ENCODE peak calls at places on chromosomes 5 and 9, in ten cellular contexts. I is body of pancreas; B is stomach; Y is GM23248; V is endothelial cell of umbilical vein; D is fibroblast of the aortic adventitia; R is astrocyte of the spinal cord; U is naive thymus-derived CD4-positive, alpha-beta T cell; L is Jurkat, Clone E6-1; Z is AG04449. T is an unnamed sample.

GRCh38 chr5:98460536-98460935 is 312.9 kb upstream of the RGMB start:
- DNase-seq in I (no peak), B (no peak), Y (peak), V (no peak), D (no peak), R (no peak), U (no peak), L (no peak), Z (no peak), T (no peak)

GRCh38 chr5:13045897-13046551 is 898.5 kb downstream of the DNAH5 start:
- DNase-seq in I (no peak), B (no peak), Y (no peak), V (no peak), D (no peak), R (no peak), U (no peak), L (no peak), Z (no peak), T (no peak)

GRCh38 chr9:128275198-128276007 is at the start of gene GOLGA2:
- DNase-seq in I (peak), B (no peak), Y (peak), V (peak), D (peak), R (peak), U (no peak), L (no peak), Z (no peak), T (no peak)

GRCh38 chr9:80158150-80158549 is 586.4 kb downstream of the TLE4 start:
- DNase-seq in I (no peak), B (no peak), Y (no peak), V (no peak), D (no peak), R (no peak), U (no peak), L (no peak), Z (no peak), T (no peak)

GRCh38 chr9:79924836-79925235 is 353.1 kb downstream of the TLE4 start:
- DNase-seq in I (no peak), B (no peak), Y (no peak), V (no peak), D (no peak), R (no peak), U (no peak), L (no peak), Z (no peak), T (no peak)

GRCh38 chr9:470041-470781 is 255.5 kb downstream of the DOCK8 start:
- DNase-seq in I (peak), B (peak), Y (peak), V (peak), D (peak), R (peak), U (peak), L (peak), Z (peak), T (no peak)

GRCh38 chr5:132138260-132138659 is 64.7 kb downstream of the CSF2 start:
- DNase-seq in I (no peak), B (no peak), Y (peak), V (no peak), D (peak), R (peak), U (no peak), L (no peak), Z (no peak), T (no peak)

GRCh38 chr5:107428303-107428761 is 242.4 kb downstream of the EFNA5 start:
- DNase-seq in I (no peak), B (no peak), Y (no peak), V (no peak), D (peak), R (no peak), U (no peak), L (no peak), Z (no peak), T (no peak)

GRCh38 chr5:180069589-180070247 is 1.8 kb downstream of the RNF130 start:
- DNase-seq in I (peak), B (peak), Y (no peak), V (no peak), D (no peak), R (peak), U (no peak), L (no peak), Z (no peak), T (no peak)

GRCh38 chr9:98134702-98135557 is 15.9 kb upstream of the TRIM14 start:
- DNase-seq in I (no peak), B (no peak), Y (no peak), V (no peak), D (no peak), R (no peak), U (no peak), L (no peak), Z (no peak), T (no peak)

GRCh38 chr9:6969805-6970204 is 212.0 kb downstream of the KDM4C start:
- DNase-seq in I (no peak), B (no peak), Y (no peak), V (no peak), D (no peak), R (no peak), U (no peak), L (no peak), Z (no peak), T (no peak)

GRCh38 chr5:7754997-7755596 is 95.8 kb downstream of the CFAP90 start:
- DNase-seq in I (peak), B (peak), Y (peak), V (peak), D (peak), R (peak), U (no peak), L (peak), Z (no peak), T (no peak)

GRCh38 chr5:157328277-157328912 is 62.5 kb downstream of the CYFIP2 start:
- DNase-seq in I (peak), B (peak), Y (peak), V (peak), D (peak), R (peak), U (peak), L (peak), Z (peak), T (no peak)

DNA sequence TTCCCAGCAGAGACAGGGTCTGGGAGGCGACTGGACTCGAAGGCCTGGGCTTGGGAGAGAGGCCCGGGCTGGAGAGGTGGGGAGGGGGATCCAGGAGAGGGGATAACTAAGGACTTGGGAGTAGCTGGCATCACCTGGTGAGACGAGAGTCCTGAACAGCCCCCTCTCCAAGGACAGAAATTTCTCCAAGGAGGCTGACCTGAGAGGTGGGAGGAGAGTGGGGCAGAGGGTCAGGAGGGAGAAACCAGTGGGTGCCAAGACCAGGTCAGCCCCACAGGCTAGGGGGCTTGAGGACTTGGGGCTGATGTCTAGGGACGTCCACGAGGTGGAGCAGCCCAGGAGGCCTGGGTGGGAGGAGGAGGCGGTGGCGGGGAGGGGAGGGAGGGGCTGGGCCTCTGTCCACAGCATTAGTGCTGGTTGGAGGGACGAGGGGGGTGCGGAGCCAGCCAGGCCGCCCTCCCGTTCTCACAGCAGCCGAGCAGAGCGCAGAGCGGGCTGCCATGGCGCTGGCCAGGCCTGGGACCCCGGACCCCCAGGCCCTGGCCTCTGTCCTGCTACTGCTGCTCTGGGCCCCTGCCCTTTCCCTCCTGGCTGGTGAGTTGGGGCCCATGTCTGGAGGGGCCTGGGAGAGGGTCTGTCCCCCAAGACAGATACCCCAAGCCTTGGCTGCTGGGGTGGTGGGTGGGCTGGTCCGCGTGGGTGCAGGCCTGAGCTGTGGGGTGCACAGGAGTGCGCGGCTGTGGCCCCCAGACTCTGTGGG is at the start of gene CRB2:
- DNase-seq in I (no peak), B (no peak), Y (no peak), V (no peak), D (no peak), R (no peak), U (no peak), L (no peak), Z (no peak), T (no peak)
- H3K4me3 ChIP-seq in I (no peak), B (no peak), Y (no peak), V (no peak), D (no peak), R (no peak), U (no peak), L (no peak), Z (no peak), T (no peak)

GRCh38 chr9:93501406-93501805 is 48.0 kb upstream of the FAM120AOS start:
- DNase-seq in I (no peak), B (no peak), Y (peak), V (peak), D (peak), R (peak), U (no peak), L (peak), Z (no peak), T (no peak)
- H3K4me3 ChIP-seq in I (no peak), B (peak), Y (peak), V (peak), D (peak), R (peak), U (peak), L (peak), Z (no peak), T (peak)

GRCh38 chr9:36864491-36865410 is 169.3 kb downstream of the PAX5 start:
- DNase-seq in I (no peak), B (no peak), Y (no peak), V (no peak), D (no peak), R (no peak), U (no peak), L (no peak), Z (no peak), T (no peak)
- H3K4me3 ChIP-seq in I (no peak), B (no peak), Y (no peak), V (no peak), D (no peak), R (no peak), U (no peak), L (no peak), Z (no peak), T (no peak)

DNA sequence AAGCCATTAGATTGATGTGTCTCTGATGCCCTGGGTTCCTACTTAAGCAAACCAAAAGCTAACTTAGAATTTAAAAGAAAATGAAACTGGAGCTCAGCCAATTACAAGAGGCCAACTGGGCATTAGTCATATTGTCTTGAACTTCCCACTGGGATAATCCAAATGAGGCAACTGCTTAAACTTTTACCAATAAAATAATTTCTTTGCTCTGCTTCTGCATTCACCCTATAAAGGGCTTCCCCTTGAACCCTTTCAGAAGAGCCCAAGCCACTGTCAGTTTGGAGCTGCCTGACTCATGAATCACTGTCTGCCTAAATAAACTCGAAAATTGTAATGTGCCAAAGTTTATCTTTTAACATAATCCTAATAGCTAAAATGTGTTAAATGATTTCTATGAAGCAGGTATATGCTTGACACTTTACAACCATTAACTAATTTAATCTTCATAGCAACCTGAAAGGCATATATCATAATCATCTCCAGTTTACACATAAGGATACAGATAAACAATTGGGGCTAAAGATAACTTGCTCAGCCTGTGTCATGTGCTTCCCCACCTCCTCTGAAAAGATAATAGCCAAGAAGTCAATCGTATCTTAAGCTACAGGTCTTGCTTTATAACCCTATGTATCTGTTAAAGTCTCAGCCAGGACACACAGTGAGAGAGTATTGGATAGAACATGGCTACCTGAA is 11.5 kb downstream of the GPR150 start:
- DNase-seq in I (no peak), B (no peak), Y (peak), V (peak), D (peak), R (peak), U (no peak), L (no peak), Z (peak), T (no peak)
- H3K4me3 ChIP-seq in I (no peak), B (no peak), Y (no peak), V (no peak), D (no peak), R (no peak), U (no peak), L (no peak), Z (no peak), T (no peak)